ENCODE peak calls at places on chromosomes 11 and 22, in seven cellular contexts. One of them, this sample, is unnamed.
A peak's percentile ranks its signal among the peaks of the same experiment; 100 is the strongest.

GRCh38 chr11:19929147-19929546 is 216.5 kb downstream of the NAV2 start:
- DNase-seq in A549: no peak
- DNase-seq in fibroblast of the aortic adventitia: no peak
- DNase-seq in heart left ventricle: no peak
- DNase-seq in cardiac muscle cell: no peak
- DNase-seq in uterus: no peak
- DNase-seq in fibroblast of lung: peak; percentile 72
- DNase-seq in this sample: no peak

GRCh38 chr22:25154686-25154999 is 45.0 kb upstream of the CRYBB3 start:
- DNase-seq in heart left ventricle: no peak
- DNase-seq in fibroblast of lung: no peak
- DNase-seq in fibroblast of the aortic adventitia: no peak
- DNase-seq in A549: no peak
- DNase-seq in uterus: no peak
- DNase-seq in cardiac muscle cell: no peak
- DNase-seq in this sample: peak; percentile 51

GRCh38 chr11:15816270-15816871 is 540.0 kb downstream of the SOX6 start:
- DNase-seq in cardiac muscle cell: no peak
- DNase-seq in heart left ventricle: no peak
- DNase-seq in fibroblast of lung: peak; percentile 89
- DNase-seq in A549: no peak
- DNase-seq in fibroblast of the aortic adventitia: peak; percentile 94
- DNase-seq in uterus: no peak
- DNase-seq in this sample: peak; percentile 39

GRCh38 chr11:2816941-2817421 is 68.6 kb downstream of the CDKN1C start:
- DNase-seq in heart left ventricle: no peak
- DNase-seq in fibroblast of lung: peak; percentile 86
- DNase-seq in uterus: peak; percentile 70
- DNase-seq in A549: no peak
- DNase-seq in cardiac muscle cell: no peak
- DNase-seq in fibroblast of the aortic adventitia: peak; percentile 91
- DNase-seq in this sample: no peak

GRCh38 chr11:102564110-102564509 is 33.6 kb upstream of the MMP7 start:
- DNase-seq in A549: peak; percentile 56
- DNase-seq in fibroblast of lung: peak; percentile 84
- DNase-seq in uterus: no peak
- DNase-seq in fibroblast of the aortic adventitia: peak; percentile 71
- DNase-seq in heart left ventricle: no peak
- DNase-seq in cardiac muscle cell: no peak
- DNase-seq in this sample: no peak

GRCh38 chr11:19347911-19348310 is 107.2 kb upstream of the E2F8 start:
- DNase-seq in fibroblast of lung: no peak
- DNase-seq in A549: no peak
- DNase-seq in heart left ventricle: no peak
- DNase-seq in fibroblast of the aortic adventitia: no peak
- DNase-seq in uterus: no peak
- DNase-seq in cardiac muscle cell: no peak
- DNase-seq in this sample: no peak

GRCh38 chr22:39612811-39613548 is 42.4 kb downstream of the CACNA1I start:
- DNase-seq in fibroblast of lung: no peak
- DNase-seq in A549: no peak
- DNase-seq in uterus: no peak
- DNase-seq in heart left ventricle: no peak
- DNase-seq in cardiac muscle cell: no peak
- DNase-seq in fibroblast of the aortic adventitia: no peak
- DNase-seq in this sample: no peak

GRCh38 chr22:29320546-29320945 is 5.0 kb upstream of the RASL10A start:
- DNase-seq in fibroblast of the aortic adventitia: no peak
- DNase-seq in uterus: no peak
- DNase-seq in cardiac muscle cell: no peak
- DNase-seq in A549: no peak
- DNase-seq in fibroblast of lung: no peak
- DNase-seq in heart left ventricle: no peak
- DNase-seq in this sample: no peak

GRCh38 chr11:59845399-59845798 is at the start of gene CBLIF:
- DNase-seq in fibroblast of lung: no peak
- DNase-seq in cardiac muscle cell: no peak
- DNase-seq in A549: no peak
- DNase-seq in uterus: no peak
- DNase-seq in heart left ventricle: no peak
- DNase-seq in fibroblast of the aortic adventitia: no peak
- DNase-seq in this sample: no peak

GRCh38 chr11:66845876-66846212 is 2.6 kb downstream of the RCE1 start:
- DNase-seq in fibroblast of the aortic adventitia: no peak
- DNase-seq in heart left ventricle: no peak
- DNase-seq in fibroblast of lung: no peak
- DNase-seq in cardiac muscle cell: no peak
- DNase-seq in uterus: no peak
- DNase-seq in A549: no peak
- DNase-seq in this sample: no peak

GRCh38 chr22:50260801-50261614 is 475 bp downstream of the MAPK12 start:
- DNase-seq in A549: peak; percentile 72
- DNase-seq in uterus: no peak
- DNase-seq in fibroblast of the aortic adventitia: peak; percentile 57
- DNase-seq in fibroblast of lung: peak; percentile 74
- DNase-seq in heart left ventricle: no peak
- DNase-seq in cardiac muscle cell: peak; percentile 75
- DNase-seq in this sample: peak; percentile 46

GRCh38 chr11:125874556-125875124 is 12.8 kb upstream of the HYLS1 start:
- DNase-seq in cardiac muscle cell: peak; percentile 79
- DNase-seq in heart left ventricle: peak; percentile 55
- DNase-seq in fibroblast of lung: peak; percentile 49
- DNase-seq in A549: peak; percentile 56
- DNase-seq in fibroblast of the aortic adventitia: peak; percentile 90
- DNase-seq in uterus: peak; percentile 45
- DNase-seq in this sample: no peak

GRCh38 chr11:120304526-120304925 is 20.6 kb upstream of the TLCD5 start:
- DNase-seq in fibroblast of lung: peak; percentile 57
- DNase-seq in heart left ventricle: no peak
- DNase-seq in fibroblast of the aortic adventitia: peak; percentile 27
- DNase-seq in uterus: no peak
- DNase-seq in cardiac muscle cell: no peak
- DNase-seq in A549: peak; percentile 43
- DNase-seq in this sample: no peak

GRCh38 chr22:21044931-21045584 is 688 bp upstream of the LRRC74B start:
- DNase-seq in fibroblast of lung: peak; percentile 64
- DNase-seq in A549: no peak
- DNase-seq in uterus: no peak
- DNase-seq in cardiac muscle cell: no peak
- DNase-seq in heart left ventricle: no peak
- DNase-seq in fibroblast of the aortic adventitia: peak; percentile 66
- DNase-seq in this sample: peak; percentile 47

GRCh38 chr11:12160680-12161079 is 50.3 kb downstream of the MICAL2 start:
- DNase-seq in fibroblast of lung: peak; percentile 83
- DNase-seq in fibroblast of the aortic adventitia: no peak
- DNase-seq in uterus: no peak
- DNase-seq in heart left ventricle: peak; percentile 24
- DNase-seq in cardiac muscle cell: no peak
- DNase-seq in A549: no peak
- DNase-seq in this sample: no peak

GRCh38 chr22:30198152-30198845 is 48.3 kb downstream of the LIF start:
- DNase-seq in heart left ventricle: no peak
- DNase-seq in A549: no peak
- DNase-seq in uterus: no peak
- DNase-seq in fibroblast of lung: no peak
- DNase-seq in fibroblast of the aortic adventitia: no peak
- DNase-seq in cardiac muscle cell: no peak
- DNase-seq in this sample: no peak

GRCh38 chr11:828501-829115 is 889 bp downstream of the CRACR2B start:
- DNase-seq in cardiac muscle cell: no peak
- DNase-seq in uterus: no peak
- DNase-seq in fibroblast of the aortic adventitia: no peak
- DNase-seq in heart left ventricle: no peak
- DNase-seq in A549: no peak
- DNase-seq in fibroblast of lung: no peak
- DNase-seq in this sample: no peak
- H3K4me3 ChIP-seq in cardiac muscle cell: no peak overlapping the region
- H3K4me3 ChIP-seq in uterus: no peak overlapping the region
- H3K4me3 ChIP-seq in fibroblast of the aortic adventitia: no peak overlapping the region
- H3K4me3 ChIP-seq in heart left ventricle: peak overlapping the region; percentile 1
- H3K4me3 ChIP-seq in A549: no peak overlapping the region
- H3K4me3 ChIP-seq in fibroblast of lung: no peak overlapping the region
- H3K4me3 ChIP-seq in this sample: no peak overlapping the region

GRCh38 chr11:6598555-6598954 is 4.9 kb downstream of the RRP8 start:
- DNase-seq in cardiac muscle cell: no peak
- DNase-seq in heart left ventricle: no peak
- DNase-seq in fibroblast of lung: no peak
- DNase-seq in uterus: no peak
- DNase-seq in A549: no peak
- DNase-seq in fibroblast of the aortic adventitia: no peak
- DNase-seq in this sample: no peak
- TF ChIP-seq CTCF in cardiac muscle cell: no peak
- TF ChIP-seq CTCF in heart left ventricle: no peak
- TF ChIP-seq CTCF in fibroblast of lung: no peak
- TF ChIP-seq CTCF in uterus: no peak
- TF ChIP-seq CTCF in A549: no peak
- TF ChIP-seq CTCF in fibroblast of the aortic adventitia: no peak
- TF ChIP-seq CTCF in this sample: no peak

GRCh38 chr11:32391479-32391878 is 43.9 kb downstream of the WT1 start:
- DNase-seq in cardiac muscle cell: no peak
- DNase-seq in heart left ventricle: no peak
- DNase-seq in A549: no peak
- DNase-seq in fibroblast of lung: no peak
- DNase-seq in uterus: no peak
- DNase-seq in fibroblast of the aortic adventitia: peak; percentile 49
- DNase-seq in this sample: no peak
- H3K4me3 ChIP-seq in cardiac muscle cell: no peak overlapping the region
- H3K4me3 ChIP-seq in heart left ventricle: no peak overlapping the region
- H3K4me3 ChIP-seq in A549: no peak overlapping the region
- H3K4me3 ChIP-seq in fibroblast of lung: no peak overlapping the region
- H3K4me3 ChIP-seq in uterus: no peak overlapping the region
- H3K4me3 ChIP-seq in fibroblast of the aortic adventitia: no peak overlapping the region
- H3K4me3 ChIP-seq in this sample: no peak overlapping the region

DNA sequence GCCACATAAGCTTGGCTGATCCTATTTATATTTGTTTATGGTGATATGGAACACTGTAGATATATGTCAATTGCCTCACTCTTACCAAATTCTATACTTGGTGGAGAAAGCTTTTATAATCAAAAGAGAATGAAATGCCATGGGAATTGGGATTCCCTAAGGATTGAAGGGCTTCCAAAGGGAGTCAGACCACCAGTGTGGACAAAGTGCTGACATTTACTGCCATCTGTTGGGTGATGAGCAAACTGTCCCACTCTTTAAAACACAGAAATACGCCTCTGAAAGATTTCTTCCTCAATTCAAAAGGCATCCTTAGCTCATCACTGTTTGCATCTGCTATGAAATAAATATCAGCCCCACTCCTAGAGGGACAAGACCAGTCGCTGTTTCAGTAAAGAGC is 7.1 kb downstream of the SLC1A2 start:
- DNase-seq in cardiac muscle cell: peak; percentile 44
- DNase-seq in fibroblast of lung: peak; percentile 3
- DNase-seq in fibroblast of the aortic adventitia: peak; percentile 33
- DNase-seq in heart left ventricle: no peak
- DNase-seq in A549: peak; percentile 25
- DNase-seq in uterus: no peak
- DNase-seq in this sample: no peak
- TF ChIP-seq CTCF in cardiac muscle cell: peak; percentile 32
- TF ChIP-seq CTCF in fibroblast of lung: peak; percentile 30
- TF ChIP-seq CTCF in fibroblast of the aortic adventitia: peak; percentile 47
- TF ChIP-seq CTCF in heart left ventricle: peak; percentile 43
- TF ChIP-seq CTCF in A549: peak; percentile 72
- TF ChIP-seq CTCF in uterus: no peak
- TF ChIP-seq CTCF in this sample: no peak